ENCODE peak calls at places on chromosomes 16 and 17, in nine cellular contexts. I is GM19239; U is Ammon's horn; K is heart right ventricle; X is ovary; L is SJCRH30; C is CD8-positive, alpha-beta T cell; Q is colonic mucosa; Y is kidney epithelial cell. P is an unnamed sample.

GRCh38 chr16:89962754-89963498 is 14.4 kb downstream of the DEF8 start:
- DNase-seq in I (no peak), U (no peak), K (no peak), X (no peak), L (no peak), C (no peak), Q (no peak), Y (no peak), P (no peak)

GRCh38 chr16:66911112-66911511 is 7.6 kb downstream of the CDH16 start:
- DNase-seq in I (no peak), U (no peak), K (no peak), X (no peak), L (no peak), C (no peak), Q (no peak), Y (no peak), P (no peak)

GRCh38 chr16:85352221-85352620 is 239.9 kb upstream of the CIBAR2 start:
- DNase-seq in I (no peak), U (no peak), K (no peak), X (no peak), L (no peak), C (no peak), Q (no peak), Y (no peak), P (no peak)

GRCh38 chr17:75536401-75536800 is 10.9 kb downstream of the LLGL2 start:
- DNase-seq in I (no peak), U (no peak), K (no peak), X (no peak), L (no peak), C (no peak), Q (no peak), Y (no peak), P (no peak)

GRCh38 chr16:85888405-85889331 is 10.3 kb upstream of the IRF8 start:
- DNase-seq in I (peak), U (no peak), K (no peak), X (no peak), L (no peak), C (no peak), Q (no peak), Y (peak), P (no peak)

GRCh38 chr17:79597996-79598557 is 12.8 kb downstream of the RBFOX3 start:
- DNase-seq in I (no peak), U (no peak), K (no peak), X (no peak), L (no peak), C (no peak), Q (no peak), Y (no peak), P (no peak)

GRCh38 chr17:81737947-81738800 is 26.1 kb downstream of the SLC25A10 start:
- DNase-seq in I (no peak), U (no peak), K (no peak), X (no peak), L (no peak), C (no peak), Q (no peak), Y (no peak), P (no peak)

GRCh38 chr16:55759983-55760664 is 72.8 kb downstream of the CES1 start:
- DNase-seq in I (no peak), U (no peak), K (no peak), X (peak), L (no peak), C (no peak), Q (peak), Y (no peak), P (no peak)

GRCh38 chr17:7579839-7580630 is 597 bp downstream of the CD68 start:
- DNase-seq in I (no peak), U (no peak), K (no peak), X (no peak), L (no peak), C (no peak), Q (no peak), Y (no peak), P (no peak)

P was measured in left colon.